ENCODE peak calls at places on chromosomes 11 and 22, in four cellular contexts. E is activated naive CD8-positive, alpha-beta T cell treated with anti-CD3 and anti-CD28 coated beads, Interleukin-2, amount 50 U/mL, for 24 hours; B is HS-27A; M is DND-41. R is an unnamed sample.

GRCh38 chr11:123740787-123741158 is 687 bp downstream of the ZNF202 start:
- DNase-seq in E (no peak), B (no peak), M (no peak), R (peak)

GRCh38 chr11:120205596-120206161 is 5.2 kb upstream of the OAF start:
- DNase-seq in E (no peak), B (no peak), M (no peak), R (peak)

GRCh38 chr11:86386791-86387190 is 12.1 kb downstream of the CCDC81 start:
- DNase-seq in E (no peak), B (no peak), M (no peak), R (peak)

GRCh38 chr22:36587289-36588154 is 58.6 kb upstream of the EIF3D start:
- DNase-seq in E (no peak), B (no peak), M (no peak), R (peak)

GRCh38 chr11:15816270-15816871 is 540.0 kb downstream of the SOX6 start:
- DNase-seq in E (no peak), B (peak), M (no peak), R (peak)

GRCh38 chr11:28058333-28058732 is 49.6 kb downstream of the KIF18A start:
- DNase-seq in E (no peak), B (no peak), M (no peak), R (peak)

GRCh38 chr11:10646005-10646404 is 47.5 kb downstream of the IRAG1 start:
- DNase-seq in E (no peak), B (no peak), M (no peak), R (no peak)

GRCh38 chr11:112129656-112130055 is 34.2 kb downstream of the IL18 start:
- DNase-seq in E (no peak), B (no peak), M (no peak), R (no peak)

GRCh38 chr11:35330924-35331323 is 88.4 kb downstream of the SLC1A2 start:
- DNase-seq in E (no peak), B (no peak), M (no peak), R (no peak)

R was measured in myocyte.